ENCODE peak calls at places on chromosomes 4 and X, in six cellular contexts. Q, B, K, H, S and D are unnamed samples.

GRCh38 chr4:38034986-38035882 is 75.0 kb downstream of the PTTG2 start:
- DNase-seq in Q (peak), B (peak), K (peak), H (no peak), S (peak), D (peak)

GRCh38 chrX:119427024-119427794 is 28.1 kb downstream of the SLC25A43 start:
- DNase-seq in Q (peak), B (no peak), K (peak), H (no peak), S (peak), D (peak)

GRCh38 chr4:126583509-126583908 is 1049.2 kb upstream of the INTU start:
- DNase-seq in Q (no peak), B (no peak), K (peak), H (no peak), S (peak), D (no peak)

GRCh38 chr4:69823481-69824186 is 36.3 kb downstream of the SULT1E1 start:
- DNase-seq in Q (peak), B (peak), K (peak), H (no peak), S (peak), D (no peak)

GRCh38 chrX:144006811-144007210 is 122.9 kb downstream of the UBE2NL start:
- DNase-seq in Q (no peak), B (no peak), K (peak), H (no peak), S (no peak), D (peak)

GRCh38 chr4:118920247-118920646 is 31.6 kb downstream of the SYNPO2 start:
- DNase-seq in Q (peak), B (no peak), K (no peak), H (no peak), S (no peak), D (no peak)

GRCh38 chr4:176964116-176964691 is 171.5 kb upstream of the VEGFC start:
- DNase-seq in Q (no peak), B (no peak), K (no peak), H (no peak), S (peak), D (no peak)

GRCh38 chrX:9759340-9759739 is 6.3 kb downstream of the GPR143 start:
- DNase-seq in Q (no peak), B (no peak), K (no peak), H (no peak), S (no peak), D (no peak)

GRCh38 chr4:176400816-176401461 is 81.2 kb downstream of the SPCS3 start:
- DNase-seq in Q (peak), B (no peak), K (peak), H (peak), S (no peak), D (peak)

GRCh38 chrX:37818031-37818430 is 29.3 kb downstream of the DYNLT3 start:
- DNase-seq in Q (no peak), B (peak), K (no peak), H (no peak), S (no peak), D (no peak)

GRCh38 chr4:165725352-165725751 is 147.7 kb upstream of the TLL1 start:
- DNase-seq in Q (no peak), B (no peak), K (no peak), H (no peak), S (no peak), D (no peak)

GRCh38 chrX:41381685-41382084 is 47.7 kb downstream of the DDX3X start:
- DNase-seq in Q (peak), B (peak), K (peak), H (peak), S (peak), D (peak)

GRCh38 chr4:14912426-14912825 is 89.9 kb upstream of the CPEB2 start:
- DNase-seq in Q (no peak), B (no peak), K (no peak), H (no peak), S (no peak), D (no peak)

GRCh38 chrX:97446298-97446882 is 562.7 kb downstream of the RPA4 start:
- DNase-seq in Q (no peak), B (no peak), K (peak), H (no peak), S (peak), D (no peak)

GRCh38 chr4:179095585-179096228 is 1653.5 kb upstream of the AGA start:
- DNase-seq in Q (peak), B (no peak), K (peak), H (no peak), S (peak), D (no peak)

GRCh38 chr4:141999446-142000143 is 363.2 kb downstream of the IL15 start:
- DNase-seq in Q (no peak), B (no peak), K (no peak), H (no peak), S (no peak), D (no peak)

GRCh38 chr4:140154572-140154891 is 548 bp upstream of the MAML3 start:
- DNase-seq in Q (no peak), B (no peak), K (no peak), H (no peak), S (no peak), D (no peak)

GRCh38 chr4:181078236-181078635 is 1165.0 kb upstream of the TENM3 start:
- DNase-seq in Q (peak), B (no peak), K (peak), H (no peak), S (no peak), D (peak)

GRCh38 chrX:77937291-77937690 is 26.8 kb downstream of the ATP7A start:
- DNase-seq in Q (no peak), B (no peak), K (peak), H (no peak), S (no peak), D (no peak)

GRCh38 chrX:989959-990510 is 222.4 kb downstream of the CRLF2 start:
- DNase-seq in Q (peak), B (peak), K (no peak), H (peak), S (no peak), D (peak)

GRCh38 chr4:146245246-146245645 is 30.9 kb downstream of the REELD1 start:
- DNase-seq in Q (peak), B (peak), K (peak), H (no peak), S (no peak), D (no peak)

GRCh38 chr4:111040904-111041303 is 418.0 kb upstream of the PITX2 start:
- DNase-seq in Q (no peak), B (no peak), K (peak), H (no peak), S (no peak), D (no peak)

GRCh38 chrX:102604327-102604726 is 5.0 kb downstream of the ARMCX5 start:
- DNase-seq in Q (no peak), B (no peak), K (no peak), H (no peak), S (no peak), D (peak)

GRCh38 chr4:40283413-40283812 is 51.7 kb upstream of the CHRNA9 start:
- DNase-seq in Q (no peak), B (no peak), K (no peak), H (no peak), S (peak), D (no peak)

GRCh38 chrX:2474280-2474962 is 26.4 kb downstream of the DHRSX start:
- DNase-seq in Q (no peak), B (no peak), K (no peak), H (no peak), S (peak), D (no peak)

GRCh38 chrX:8179653-8180052 is 8.6 kb upstream of the VCX2 start:
- DNase-seq in Q (no peak), B (no peak), K (no peak), H (no peak), S (no peak), D (no peak)

GRCh38 chr4:143352052-143352451 is 15.4 kb downstream of the GAB1 start:
- DNase-seq in Q (no peak), B (peak), K (no peak), H (no peak), S (no peak), D (no peak)
- H3K4me3 ChIP-seq in Q (no peak), B (no peak), K (no peak), H (no peak), S (peak), D (no peak)

DNA sequence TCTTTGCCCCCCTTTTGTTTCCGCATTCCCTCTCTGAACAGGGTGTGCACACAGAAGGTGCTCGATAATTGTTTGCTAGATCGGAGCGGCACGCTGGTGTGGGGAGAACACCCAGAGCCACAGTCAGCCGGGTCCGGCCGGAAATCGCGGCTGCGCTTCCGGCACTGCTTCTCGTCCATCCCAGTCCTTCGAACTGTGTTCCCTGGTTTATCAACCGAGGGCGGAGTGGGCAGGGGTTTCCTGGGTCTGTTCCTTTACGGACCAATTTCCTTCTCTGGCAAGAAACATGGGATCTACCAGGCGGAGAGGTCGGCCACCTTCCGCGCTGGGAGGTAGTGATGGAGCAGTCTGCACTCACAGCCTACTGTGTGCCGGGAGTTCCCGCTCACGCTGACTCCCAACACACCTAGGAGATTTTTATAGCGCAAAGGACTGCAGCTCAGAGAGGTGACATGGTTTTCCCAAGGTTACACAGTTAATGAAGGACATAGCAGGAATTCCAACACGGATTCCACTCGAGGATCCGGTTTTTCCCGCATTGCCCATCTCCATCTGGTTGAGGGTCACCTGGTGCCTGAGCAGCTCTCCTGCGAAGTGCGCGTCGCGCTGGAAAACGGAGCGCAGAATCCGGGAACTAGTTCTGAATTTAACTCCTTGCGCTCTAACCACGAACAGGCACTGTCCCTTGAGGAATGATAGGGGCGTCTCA is 6.8 kb downstream of the MSX1 start:
- DNase-seq in Q (no peak), B (no peak), K (no peak), H (no peak), S (peak), D (no peak)
- H3K4me3 ChIP-seq in Q (no peak), B (no peak), K (peak), H (peak), S (peak), D (peak)

DNA sequence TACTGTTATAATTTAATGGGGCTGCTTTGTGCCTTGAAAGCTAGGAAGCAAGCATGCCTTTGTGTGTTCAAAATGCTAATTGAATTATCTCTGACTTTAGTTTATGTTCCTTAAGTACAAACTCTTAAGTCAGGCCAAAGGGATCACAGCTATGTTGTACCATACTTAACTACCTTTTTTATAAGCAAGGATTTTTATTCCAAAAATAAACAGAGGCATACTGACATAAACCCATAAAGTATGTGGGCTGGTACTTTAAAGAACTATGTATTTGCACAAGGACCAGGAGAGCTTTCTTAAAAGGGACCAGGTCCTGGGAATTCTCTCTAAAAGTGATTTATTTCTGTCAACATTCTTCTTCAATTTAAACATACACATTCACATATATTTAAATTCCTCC is 57.8 kb upstream of the HCCS start:
- DNase-seq in Q (no peak), B (no peak), K (no peak), H (no peak), S (no peak), D (no peak)
- H3K4me3 ChIP-seq in Q (no peak), B (no peak), K (no peak), H (no peak), S (no peak), D (no peak)

GRCh38 chr4:185122681-185123345 is 20.3 kb upstream of the SLC25A4 start:
- DNase-seq in Q (no peak), B (no peak), K (no peak), H (no peak), S (no peak), D (no peak)
- H3K4me3 ChIP-seq in Q (no peak), B (no peak), K (no peak), H (no peak), S (no peak), D (no peak)

GRCh38 chr4:159197260-159197884 is 94.5 kb downstream of the RAPGEF2 start:
- DNase-seq in Q (no peak), B (no peak), K (no peak), H (no peak), S (no peak), D (no peak)

GRCh38 chr4:159199827-159200226 is 96.9 kb downstream of the RAPGEF2 start:
- DNase-seq in Q (no peak), B (no peak), K (no peak), H (no peak), S (no peak), D (no peak)

GRCh38 chr4:159201168-159201567 is 98.3 kb downstream of the RAPGEF2 start:
- DNase-seq in Q (no peak), B (no peak), K (no peak), H (no peak), S (no peak), D (no peak)

GRCh38 chr4:159195400-159195799 is 92.5 kb downstream of the RAPGEF2 start:
- DNase-seq in Q (no peak), B (no peak), K (no peak), H (no peak), S (no peak), D (no peak)

DNA sequence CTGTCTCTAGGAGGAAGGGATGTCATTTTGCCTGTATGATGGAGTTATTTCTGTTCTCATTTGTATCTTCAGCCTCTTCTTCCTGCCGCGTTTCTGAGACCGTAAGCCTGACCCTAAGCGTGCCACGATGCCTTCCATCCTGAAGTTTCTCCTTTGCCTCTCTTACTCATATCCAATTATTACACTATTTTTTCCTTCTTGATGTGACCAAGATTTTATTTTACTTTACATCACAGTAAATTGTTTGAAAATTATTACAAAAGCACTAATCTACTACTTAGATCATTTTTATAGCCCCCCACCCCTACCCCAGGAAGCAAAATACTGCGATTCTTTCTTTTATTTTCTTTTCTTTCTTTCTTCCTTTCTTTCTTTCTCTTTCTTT is 95.0 kb downstream of the RAPGEF2 start:
- DNase-seq in Q (no peak), B (no peak), K (no peak), H (no peak), S (no peak), D (no peak)
- H3K4me3 ChIP-seq in Q (no peak), B (no peak), K (no peak), H (no peak), S (no peak), D (no peak)

DNA sequence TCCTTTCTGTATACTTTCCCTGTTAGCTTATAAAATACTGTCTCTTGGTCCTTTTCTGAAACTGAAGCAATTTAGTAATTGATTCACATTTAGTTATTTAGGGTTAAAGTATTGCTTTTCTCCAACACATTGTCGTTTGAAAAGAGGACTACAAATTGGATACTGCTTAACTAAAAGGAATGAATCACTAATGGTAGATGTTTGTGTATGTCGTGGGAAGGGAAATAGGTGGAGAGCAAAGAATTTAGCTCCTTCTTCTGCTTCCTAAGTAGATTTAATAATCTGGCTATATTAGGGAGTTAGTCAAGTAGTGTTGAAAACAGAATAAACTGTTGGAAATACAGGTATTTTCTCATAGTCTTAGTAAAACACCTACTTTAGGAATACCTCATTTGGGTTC is 27.9 kb downstream of the SLAIN2 start:
- DNase-seq in Q (no peak), B (no peak), K (peak), H (no peak), S (no peak), D (no peak)
- H3K4me3 ChIP-seq in Q (no peak), B (no peak), K (no peak), H (no peak), S (no peak), D (no peak)

DNA sequence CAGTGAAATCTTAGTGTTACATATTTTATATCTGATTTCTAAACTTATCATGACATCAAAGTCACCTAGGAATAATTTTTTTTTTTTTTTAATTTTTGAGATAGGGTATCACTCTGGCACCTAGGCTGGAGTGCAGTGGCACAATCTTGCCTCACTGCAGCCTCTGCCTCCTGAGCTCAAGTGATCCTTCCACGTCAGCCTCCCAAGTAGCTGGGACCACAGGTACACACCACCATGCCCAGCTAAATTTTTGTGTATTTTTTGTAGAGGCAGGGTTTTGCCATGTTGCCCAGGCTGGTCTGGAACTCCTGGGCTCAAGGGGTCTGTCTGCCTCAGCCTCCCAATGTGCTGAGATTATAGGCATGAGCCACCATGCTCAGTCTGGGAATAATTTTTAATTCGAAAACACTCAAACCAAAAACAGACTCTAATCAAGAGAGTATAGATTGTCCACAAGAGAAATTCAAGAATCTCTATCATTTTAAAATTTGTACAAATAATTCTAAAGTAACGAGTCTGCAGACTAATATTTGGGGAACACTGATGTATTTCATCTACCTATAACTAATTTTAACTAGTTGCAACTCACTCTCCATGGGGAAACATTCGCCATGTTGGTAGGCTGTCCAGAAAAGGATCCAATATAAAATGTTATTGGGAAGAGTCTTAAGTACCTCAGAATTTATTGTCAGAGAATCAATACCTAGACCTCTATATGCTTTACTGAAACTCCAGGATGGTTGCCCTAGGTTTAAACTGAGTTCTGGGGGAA is 3.4 kb downstream of the SLC7A11 start:
- DNase-seq in Q (no peak), B (no peak), K (no peak), H (no peak), S (no peak), D (no peak)
- H3K4me3 ChIP-seq in Q (no peak), B (no peak), K (peak), H (peak), S (peak), D (peak)

DNA sequence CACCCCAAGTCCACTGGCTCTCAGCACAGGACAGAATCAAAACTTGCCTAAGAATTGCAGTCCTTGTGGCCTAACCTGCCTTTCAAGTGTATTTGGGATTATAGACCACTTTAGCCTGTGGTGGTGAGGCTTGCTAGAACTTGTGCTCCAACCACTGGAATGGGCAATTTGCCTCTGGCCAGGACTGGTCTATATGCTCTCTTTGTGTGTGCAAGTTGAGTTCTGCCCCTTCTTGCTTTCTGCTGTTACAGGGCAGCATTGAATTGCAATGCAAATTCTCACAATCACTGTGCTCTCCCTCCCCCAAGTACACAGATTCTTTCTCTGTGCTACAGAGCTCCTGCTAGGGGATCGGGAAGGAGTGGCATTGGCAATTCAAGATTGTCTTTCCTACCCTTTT is 233.6 kb upstream of the DIPK2B start:
- DNase-seq in Q (no peak), B (no peak), K (no peak), H (no peak), S (peak), D (no peak)
- H3K4me3 ChIP-seq in Q (no peak), B (no peak), K (no peak), H (no peak), S (no peak), D (no peak)

GRCh38 chrX:40168183-40169015 is 70.6 kb upstream of the BCOR start:
- DNase-seq in Q (no peak), B (no peak), K (no peak), H (no peak), S (no peak), D (no peak)
- H3K4me3 ChIP-seq in Q (peak), B (peak), K (peak), H (peak), S (peak), D (no peak)

DNA sequence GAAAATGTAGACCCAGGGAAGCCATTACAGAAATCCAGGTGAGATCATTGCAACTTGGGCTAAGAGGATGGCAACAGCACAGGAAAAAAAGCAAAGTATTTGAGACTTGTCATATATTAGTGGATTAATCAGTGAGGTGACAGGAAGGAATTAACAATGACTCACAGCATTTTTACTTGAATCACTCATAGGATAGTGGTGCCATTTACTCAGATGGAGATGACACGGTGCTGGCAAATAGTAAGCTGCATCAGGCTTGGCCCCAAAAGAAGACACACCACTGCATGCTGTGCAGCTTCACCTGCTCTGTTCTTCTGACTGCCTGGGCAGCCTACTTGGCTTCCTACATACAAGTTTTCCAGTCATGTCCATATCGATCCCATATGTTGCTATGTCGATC is 144.8 kb downstream of the FRYL start:
- DNase-seq in Q (no peak), B (no peak), K (peak), H (no peak), S (no peak), D (no peak)
- H3K4me3 ChIP-seq in Q (no peak), B (no peak), K (no peak), H (no peak), S (no peak), D (no peak)